ENCODE peak calls at places on chromosomes 5 and 9, in nine cellular contexts. W is esophagus squamous epithelium, M is sigmoid colon, K is vagina, C is transverse colon, F is body of pancreas, P is uterus, X is stomach, R is upper lobe of left lung. Y is an unnamed sample.

GRCh38 chr5:148224131-148224742 is 14.1 kb upstream of the MARCOL start:
- DNase-seq in X (no peak), W (no peak), R (no peak), M (no peak), P (no peak), K (no peak), C (no peak), F (no peak), Y (no peak)

GRCh38 chr9:100070071-100070470 is 28.7 kb downstream of the ERP44 start:
- DNase-seq in R (no peak), M (no peak), X (no peak), P (no peak), F (no peak), W (no peak), C (no peak), K (no peak), Y (no peak)

GRCh38 chr9:121818016-121818661 is 166.7 kb downstream of the DAB2IP start:
- DNase-seq in C (no peak), R (no peak), W (no peak), K (no peak), P (no peak), F (no peak), X (no peak), M (no peak), Y (no peak)

GRCh38 chr5:61916621-61917620 is 389.1 kb upstream of the KIF2A start:
- DNase-seq in X (no peak), K (no peak), M (no peak), P (no peak), C (no peak), R (no peak), F (peak; percentile 39), W (no peak), Y (no peak)

GRCh38 chr5:74938250-74938649 is 72.1 kb upstream of the FAM169A start:
- DNase-seq in R (no peak), F (no peak), M (no peak), X (no peak), P (no peak), K (no peak), C (no peak), W (no peak), Y (no peak)

GRCh38 chr9:111038336-111039202 is at the start of gene LPAR1:
- DNase-seq in K (no peak), F (peak; percentile 55), R (peak; percentile 27), X (peak; percentile 37), P (peak; percentile 57), W (no peak), M (peak; percentile 81), C (peak; percentile 65), Y (peak; percentile 24)

GRCh38 chr5:101969752-101970151 is 326.3 kb downstream of the SLCO4C1 start:
- DNase-seq in R (no peak), C (no peak), K (no peak), F (no peak), X (no peak), W (no peak), M (no peak), P (no peak), Y (no peak)

GRCh38 chr5:132661231-132662003 is 3.4 kb downstream of the IL13 start:
- DNase-seq in P (no peak), X (peak; percentile 22), K (no peak), F (no peak), M (no peak), W (no peak), C (no peak), R (no peak), Y (peak; percentile 41)

GRCh38 chr9:114238471-114238870 is 83.1 kb downstream of the COL27A1 start:
- DNase-seq in P (peak; percentile 37), C (no peak), W (no peak), K (no peak), R (no peak), M (no peak), F (no peak), X (no peak), Y (no peak)

GRCh38 chr5:2038337-2039179 is 155.8 kb upstream of the IRX4 start:
- DNase-seq in R (peak; percentile 77), X (peak; percentile 63), M (no peak), W (no peak), C (peak; percentile 51), F (peak; percentile 68), P (peak; percentile 57), K (no peak), Y (peak; percentile 66)

GRCh38 chr5:91225848-91226686 is 157.1 kb downstream of the ARRDC3 start:
- DNase-seq in X (peak; percentile 64), K (no peak), W (no peak), C (peak; percentile 53), F (peak; percentile 67), P (no peak), M (no peak), R (peak; percentile 59), Y (peak; percentile 66)

GRCh38 chr9:133954862-133955529 is 37.1 kb downstream of the VAV2 start:
- DNase-seq in C (no peak), P (no peak), F (no peak), X (no peak), M (no peak), K (no peak), W (no peak), R (no peak), Y (no peak)

GRCh38 chr5:5658226-5658625 is 235.7 kb downstream of the ICE1 start:
- DNase-seq in K (no peak), F (peak; percentile 33), R (peak; percentile 49), X (no peak), C (peak; percentile 16), M (peak; percentile 75), W (no peak), P (peak; percentile 35), Y (peak; percentile 84)

GRCh38 chr5:153352685-153353219 is 137.7 kb upstream of the GRIA1 start:
- DNase-seq in P (no peak), C (no peak), F (no peak), M (no peak), X (no peak), K (no peak), W (no peak), R (no peak), Y (no peak)
- H3K4me3 ChIP-seq in P (no peak overlapping the region), C (no peak overlapping the region), F (no peak overlapping the region), M (no peak overlapping the region), X (no peak overlapping the region), K (no peak overlapping the region), W (no peak overlapping the region), R (no peak overlapping the region), Y (no peak overlapping the region)

DNA sequence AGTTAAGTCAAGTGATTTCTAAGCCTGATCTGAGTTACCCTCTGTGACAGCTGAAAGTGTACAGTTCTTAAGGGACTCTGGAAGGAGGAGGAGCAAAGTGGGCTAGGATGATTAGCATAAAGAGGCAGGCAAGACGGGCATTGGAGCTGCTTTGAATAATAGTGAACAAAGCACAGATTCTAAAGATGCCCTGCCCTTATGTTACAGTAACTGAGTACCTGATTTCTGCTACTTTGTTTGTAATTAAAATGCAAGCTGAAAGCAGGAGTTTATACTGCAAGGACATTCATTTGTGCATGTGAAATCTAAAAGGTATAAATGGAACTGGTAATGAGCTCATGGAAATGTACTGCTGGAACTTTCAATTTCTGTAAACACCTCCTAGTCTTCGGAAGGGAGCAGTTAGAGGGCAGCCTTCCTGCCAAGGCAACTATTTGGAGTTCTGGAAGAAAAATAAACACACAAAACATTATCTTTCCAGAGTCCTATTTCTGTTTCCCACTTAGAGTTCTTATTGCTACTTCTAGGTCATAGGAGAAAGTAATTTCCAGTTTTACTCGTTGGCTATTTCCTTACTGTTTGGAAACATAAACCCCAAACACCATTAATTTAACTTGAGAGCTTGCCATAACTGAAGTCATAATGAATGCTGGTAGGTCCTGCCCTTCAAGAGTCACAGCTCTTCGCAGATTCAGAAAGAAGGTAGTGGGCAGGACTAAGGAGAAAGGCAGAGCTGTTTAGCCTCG is at the start of gene RANBP3L:
- DNase-seq in C (peak; percentile 12), M (no peak), P (no peak), R (peak; percentile 54), W (no peak), X (peak; percentile 46), K (no peak), F (peak; percentile 59), Y (peak; percentile 59)
- H3K27ac ChIP-seq in C (peak within 1 kb of the TSS; percentile 76), M (peak within 1 kb of the TSS; percentile 80), P (peak within 1 kb of the TSS; percentile 60), R (peak within 1 kb of the TSS; percentile 77), W (peak within 1 kb of the TSS; percentile 64), X (peak within 1 kb of the TSS; percentile 87), K (peak within 1 kb of the TSS; percentile 81), F (peak within 1 kb of the TSS; percentile 90), Y (peak within 1 kb of the TSS; percentile 88)

GRCh38 chr5:177300971-177301370 is 2.5 kb downstream of the RAB24 start:
- DNase-seq in C (no peak), F (no peak), W (no peak), K (no peak), M (no peak), X (no peak), P (no peak), R (no peak), Y (no peak)

GRCh38 chr5:177303121-177303924 is at the start of the genes PRELID1 and RAB24:
- DNase-seq in F (peak; percentile 89), R (peak; percentile 92), C (peak; percentile 92), X (peak; percentile 92), P (peak; percentile 87), K (no peak), W (no peak), M (peak; percentile 94), Y (peak; percentile 90)

GRCh38 chr5:177302354-177303110 is 987 bp downstream of the RAB24 start:
- DNase-seq in F (peak; percentile 55), X (no peak), M (peak; percentile 64), K (no peak), C (no peak), P (no peak), W (no peak), R (no peak), Y (no peak)

GRCh38 chr5:177300236-177300880 is 3.2 kb downstream of the RAB24 start:
- DNase-seq in X (peak; percentile 56), W (no peak), R (peak; percentile 78), P (peak; percentile 41), M (peak; percentile 76), K (no peak), C (peak; percentile 76), F (peak; percentile 74), Y (peak; percentile 81)

GRCh38 chr5:177301503-177302165 is 1.9 kb downstream of the RAB24 start:
- DNase-seq in R (peak; percentile 85), C (peak; percentile 86), K (no peak), X (peak; percentile 67), W (no peak), F (peak; percentile 97), M (peak; percentile 65), P (no peak), Y (peak; percentile 80)
- TF ChIP-seq POLR2A in R (no peak), C (peak; percentile 41), K (no peak), X (no peak), W (no peak), F (peak; percentile 81), M (no peak), P (no peak), Y (no peak)

GRCh38 chr5:131252824-131253171 is 11.1 kb upstream of the CDC42SE2 start:
- DNase-seq in F (peak; percentile 72), K (no peak), R (peak; percentile 85), X (peak; percentile 65), W (peak; percentile 7), M (peak; percentile 70), P (no peak), C (peak; percentile 80), Y (peak; percentile 77)
- H3K4me3 ChIP-seq in F (no peak overlapping the region), K (no peak overlapping the region), R (peak overlapping the region; percentile 25), X (peak overlapping the region; percentile 21), W (no peak overlapping the region), M (no peak overlapping the region), P (no peak overlapping the region), C (no peak overlapping the region), Y (no peak overlapping the region)

GRCh38 chr5:111748304-111748763 is 8.7 kb downstream of the NREP start:
- DNase-seq in K (no peak), C (no peak), P (no peak), M (no peak), F (no peak), W (no peak), R (no peak), X (no peak), Y (peak; percentile 79)
- H3K27ac ChIP-seq in K (no peak overlapping the region), C (no peak overlapping the region), P (no peak overlapping the region), M (peak overlapping the region; percentile 25), F (no peak overlapping the region), W (no peak overlapping the region), R (no peak overlapping the region), X (no peak overlapping the region), Y (peak overlapping the region; percentile 77)